ENCODE peak calls at places on chromosomes 2 and 18, in seven cellular contexts. X, R, B, V, P, I and D are unnamed samples.

GRCh38 chr2:24893934-24894333 is 26.1 kb downstream of the ADCY3 start:
- DNase-seq in X (peak; percentile 83), R (no peak), B (peak; percentile 40), V (no peak), P (no peak), I (no peak), D (no peak)

GRCh38 chr2:84888401-84889276 is 7.8 kb upstream of the TRABD2A start:
- DNase-seq in X (peak; percentile 83), R (no peak), B (peak; percentile 87), V (no peak), P (no peak), I (peak; percentile 95), D (no peak)

GRCh38 chr2:226835420-226835795 is 446 bp upstream of the RHBDD1 start:
- DNase-seq in X (peak; percentile 29), R (peak; percentile 65), B (no peak), V (peak; percentile 82), P (no peak), I (peak; percentile 2), D (no peak)

GRCh38 chr2:148048475-148049221 is 27.8 kb downstream of the MBD5 start:
- DNase-seq in X (peak; percentile 5), R (no peak), B (no peak), V (no peak), P (no peak), I (no peak), D (no peak)

GRCh38 chr2:199602896-199603482 is 145.2 kb upstream of the SATB2 start:
- DNase-seq in X (no peak), R (no peak), B (no peak), V (no peak), P (no peak), I (no peak), D (no peak)

GRCh38 chr2:240876475-240877251 is 8.0 kb downstream of the AGXT start:
- DNase-seq in X (no peak), R (no peak), B (no peak), V (no peak), P (no peak), I (no peak), D (no peak)

GRCh38 chr2:240419321-240419720 is 16.1 kb upstream of the GPC1 start:
- DNase-seq in X (no peak), R (no peak), B (no peak), V (no peak), P (no peak), I (no peak), D (no peak)

GRCh38 chr2:1628893-1629292 is 115.4 kb downstream of the PXDN start:
- DNase-seq in X (peak; percentile 74), R (no peak), B (peak; percentile 51), V (no peak), P (no peak), I (no peak), D (no peak)

GRCh38 chr2:88489181-88489580 is 36.7 kb upstream of the FOXI3 start:
- DNase-seq in X (no peak), R (no peak), B (no peak), V (peak; percentile 43), P (no peak), I (no peak), D (no peak)

GRCh38 chr2:168961450-168962229 is 60.5 kb downstream of the G6PC2 start:
- DNase-seq in X (peak; percentile 72), R (peak; percentile 48), B (peak; percentile 81), V (peak; percentile 88), P (peak; percentile 13), I (peak; percentile 59), D (peak; percentile 70)

GRCh38 chr2:197158138-197158537 is 152.4 kb downstream of the ANKRD44 start:
- DNase-seq in X (no peak), R (no peak), B (no peak), V (no peak), P (no peak), I (no peak), D (no peak)

GRCh38 chr2:221255862-221256261 is 316.2 kb downstream of the EPHA4 start:
- DNase-seq in X (no peak), R (peak; percentile 56), B (no peak), V (peak; percentile 60), P (no peak), I (no peak), D (peak; percentile 26)

GRCh38 chr2:33081691-33082090 is 134.9 kb downstream of the LTBP1 start:
- DNase-seq in X (no peak), R (no peak), B (no peak), V (no peak), P (no peak), I (no peak), D (no peak)

GRCh38 chr2:109383505-109384307 is 230.1 kb downstream of the SEPTIN10 start:
- DNase-seq in X (no peak), R (no peak), B (no peak), V (no peak), P (no peak), I (no peak), D (no peak)

GRCh38 chr2:2875831-2876230 is 501.8 kb downstream of the EIPR1 start:
- DNase-seq in X (no peak), R (no peak), B (no peak), V (no peak), P (no peak), I (no peak), D (no peak)

GRCh38 chr2:234278556-234279286 is 218.2 kb downstream of the ARL4C start:
- DNase-seq in X (no peak), R (no peak), B (no peak), V (no peak), P (no peak), I (no peak), D (no peak)

GRCh38 chr2:222309361-222309760 is 10.6 kb upstream of the PAX3 start:
- DNase-seq in X (no peak), R (no peak), B (no peak), V (no peak), P (no peak), I (no peak), D (no peak)

GRCh38 chr2:74552914-74553811 is 579 bp downstream of the LOXL3 start:
- DNase-seq in X (no peak), R (peak; percentile 65), B (no peak), V (peak; percentile 51), P (no peak), I (no peak), D (peak; percentile 14)

GRCh38 chr18:76410660-76411417 is 84.2 kb downstream of the ZNF516 start:
- DNase-seq in X (no peak), R (peak; percentile 5), B (no peak), V (no peak), P (no peak), I (no peak), D (no peak)

GRCh38 chr2:106882658-106883057 is 3.3 kb downstream of the ST6GAL2 start:
- DNase-seq in X (no peak), R (no peak), B (no peak), V (peak; percentile 37), P (no peak), I (no peak), D (no peak)

GRCh38 chr18:34787931-34788532 is 77.9 kb downstream of the DTNA start:
- DNase-seq in X (peak; percentile 69), R (no peak), B (peak; percentile 62), V (peak; percentile 70), P (no peak), I (peak; percentile 53), D (peak; percentile 58)

GRCh38 chr2:212956665-212957064 is 194.7 kb downstream of the IKZF2 start:
- DNase-seq in X (no peak), R (no peak), B (no peak), V (no peak), P (no peak), I (peak; percentile 81), D (no peak)

GRCh38 chr18:50240083-50240563 is 26.2 kb downstream of the CFAP53 start:
- DNase-seq in X (no peak), R (no peak), B (no peak), V (no peak), P (no peak), I (peak; percentile 86), D (no peak)

GRCh38 chr2:121162893-121163292 is 122.1 kb downstream of the TFCP2L1 start:
- DNase-seq in X (no peak), R (no peak), B (no peak), V (no peak), P (no peak), I (no peak), D (no peak)

DNA sequence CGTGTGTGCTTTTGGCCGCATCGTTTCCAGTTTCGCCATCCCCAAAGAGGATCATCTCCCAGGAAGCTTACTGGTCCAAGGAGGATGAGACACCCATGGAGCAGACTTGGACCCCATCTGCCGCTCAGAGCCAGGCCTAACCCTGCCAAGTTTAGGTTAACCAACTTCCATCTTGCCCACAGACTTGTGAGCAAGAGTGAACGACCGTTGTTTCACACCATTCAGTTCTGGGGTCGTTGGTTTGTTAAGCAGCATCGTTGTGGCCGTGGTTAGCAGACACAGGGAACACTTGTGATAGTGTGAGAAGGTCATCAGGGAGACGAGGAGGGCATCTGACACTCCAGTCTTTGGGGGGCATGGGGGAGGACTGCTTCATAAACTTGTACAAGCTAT is 15.1 kb downstream of the IL1R2 start:
- DNase-seq in X (no peak), R (no peak), B (no peak), V (no peak), P (no peak), I (no peak), D (no peak)
- H2AK5ac ChIP-seq in X (no peak overlapping the region), R (no peak overlapping the region), B (no peak overlapping the region), V (no peak overlapping the region), P (no peak overlapping the region), I (no peak overlapping the region), D (no peak overlapping the region)

GRCh38 chr2:170500104-170500503 is 215.0 kb upstream of the SP5 start:
- DNase-seq in X (no peak), R (no peak), B (no peak), V (no peak), P (no peak), I (no peak), D (no peak)
- H2AK5ac ChIP-seq in X (no peak overlapping the region), R (no peak overlapping the region), B (no peak overlapping the region), V (no peak overlapping the region), P (no peak overlapping the region), I (no peak overlapping the region), D (no peak overlapping the region)

GRCh38 chr18:6775702-6776101 is 46.2 kb downstream of the ARHGAP28 start:
- DNase-seq in X (no peak), R (no peak), B (no peak), V (no peak), P (no peak), I (no peak), D (no peak)
- H2AK5ac ChIP-seq in X (no peak overlapping the region), R (no peak overlapping the region), B (no peak overlapping the region), V (no peak overlapping the region), P (no peak overlapping the region), I (no peak overlapping the region), D (no peak overlapping the region)

GRCh38 chr2:237057107-237057506 is 28.6 kb upstream of the COPS8 start:
- DNase-seq in X (no peak), R (no peak), B (no peak), V (no peak), P (no peak), I (no peak), D (no peak)

GRCh38 chr2:237055386-237056095 is 30.1 kb upstream of the COPS8 start:
- DNase-seq in X (no peak), R (no peak), B (no peak), V (no peak), P (no peak), I (no peak), D (no peak)

GRCh38 chr2:237056271-237056875 is 29.3 kb upstream of the COPS8 start:
- DNase-seq in X (no peak), R (no peak), B (no peak), V (peak; percentile 36), P (no peak), I (no peak), D (no peak)

GRCh38 chr2:237048595-237048994 is 37.1 kb upstream of the COPS8 start:
- DNase-seq in X (no peak), R (no peak), B (no peak), V (no peak), P (no peak), I (no peak), D (no peak)

GRCh38 chr2:237053066-237053465 is 32.6 kb upstream of the COPS8 start:
- DNase-seq in X (no peak), R (no peak), B (no peak), V (peak; percentile 26), P (no peak), I (no peak), D (no peak)
- H2AK5ac ChIP-seq in X (no peak overlapping the region), R (no peak overlapping the region), B (no peak overlapping the region), V (no peak overlapping the region), P (no peak overlapping the region), I (peak overlapping the region; percentile 90), D (no peak overlapping the region)